ENCODE peak calls at places on chromosomes 13 and 19, in ten cellular contexts. M, B, Q, H, C, Y, A, Z, K and O are unnamed samples.

GRCh38 chr19:18589380-18590272 is 1.0 kb downstream of the REX1BD start:
- DNase-seq in M (peak), B (peak), Q (no peak), H (peak), C (peak), Y (no peak), A (peak), Z (peak), K (peak), O (peak)

GRCh38 chr19:52492201-52492960 is 35.1 kb upstream of the ZNF808 start:
- DNase-seq in M (no peak), B (no peak), Q (no peak), H (peak), C (no peak), Y (no peak), A (peak), Z (no peak), K (no peak), O (no peak)

GRCh38 chr19:35261356-35262100 is 7.2 kb upstream of the USF2 start:
- DNase-seq in M (no peak), B (no peak), Q (no peak), H (no peak), C (no peak), Y (no peak), A (no peak), Z (no peak), K (peak), O (no peak)

GRCh38 chr19:14318873-14319272 is 62.4 kb upstream of the ADGRE5 start:
- DNase-seq in M (no peak), B (peak), Q (no peak), H (no peak), C (peak), Y (no peak), A (peak), Z (no peak), K (no peak), O (peak)

GRCh38 chr13:106581268-106581667 is 13.3 kb upstream of the ARGLU1 start:
- DNase-seq in M (no peak), B (no peak), Q (no peak), H (no peak), C (no peak), Y (no peak), A (no peak), Z (no peak), K (no peak), O (no peak)

GRCh38 chr13:50080158-50080855 is 65.1 kb downstream of the KCNRG start:
- DNase-seq in M (no peak), B (peak), Q (no peak), H (peak), C (no peak), Y (no peak), A (peak), Z (peak), K (no peak), O (peak)

GRCh38 chr13:78657699-78658629 is 991 bp downstream of the OBI1 start:
- DNase-seq in M (peak), B (peak), Q (peak), H (peak), C (no peak), Y (no peak), A (no peak), Z (peak), K (no peak), O (peak)

GRCh38 chr19:33905937-33906577 is 109.4 kb downstream of the KCTD15 start:
- DNase-seq in M (no peak), B (peak), Q (no peak), H (peak), C (peak), Y (peak), A (peak), Z (peak), K (peak), O (peak)

GRCh38 chr19:21434967-21435544 is 38.1 kb downstream of the ZNF493 start:
- DNase-seq in M (no peak), B (no peak), Q (no peak), H (no peak), C (no peak), Y (no peak), A (no peak), Z (no peak), K (no peak), O (no peak)

GRCh38 chr13:74687452-74688180 is 553.4 kb upstream of the KLF12 start:
- DNase-seq in M (no peak), B (no peak), Q (no peak), H (peak), C (peak), Y (no peak), A (peak), Z (no peak), K (no peak), O (no peak)